ENCODE peak calls at places on chromosomes 4 and X, in seven cellular contexts. E is Right ventricle myocardium superior; J is stimulated activated CD8-positive, alpha-beta memory T cell treated with anti-CD3 and anti-CD28 coated beads, Interleukin-2, amount 100 ng/mL, for 1 hour; K is sigmoid colon; Z is activated T-cell treated with anti-CD3 and anti-CD28 coated beads, Interleukin-2, amount 50 U/mL, for 72 hours; P is COLO829; R is HT1080. B is an unnamed sample.

GRCh38 chrX:45807572-45808425 is 607.1 kb upstream of the DIPK2B start:
- DNase-seq in E (no peak), J (no peak), K (no peak), Z (no peak), P (peak), R (peak), B (no peak)

GRCh38 chr4:113825272-113825671 is 63.7 kb upstream of the CAMK2D start:
- DNase-seq in E (no peak), J (no peak), K (no peak), Z (no peak), P (no peak), R (no peak), B (no peak)

GRCh38 chrX:24902808-24903207 is 113.0 kb downstream of the ARX start:
- DNase-seq in E (no peak), J (no peak), K (no peak), Z (no peak), P (no peak), R (peak), B (no peak)

GRCh38 chr4:184369871-184370270 is 104.5 kb downstream of the IRF2 start:
- DNase-seq in E (no peak), J (no peak), K (no peak), Z (no peak), P (no peak), R (no peak), B (no peak)

GRCh38 chrX:295136-295535 is 14.0 kb downstream of the PLCXD1 start:
- DNase-seq in E (peak), J (no peak), K (peak), Z (no peak), P (no peak), R (no peak), B (no peak)

GRCh38 chrX:66988331-66988730 is 349.5 kb upstream of the EDA2R start:
- DNase-seq in E (no peak), J (no peak), K (no peak), Z (no peak), P (no peak), R (no peak), B (no peak)

GRCh38 chr4:151808120-151808529 is 47.3 kb upstream of the GATB start:
- DNase-seq in E (no peak), J (no peak), K (no peak), Z (no peak), P (no peak), R (peak), B (peak)

GRCh38 chr4:11367371-11367770 is 61.3 kb downstream of the HS3ST1 start:
- DNase-seq in E (peak), J (no peak), K (peak), Z (no peak), P (peak), R (peak), B (no peak)

GRCh38 chrX:110954428-110954827 is 141.6 kb upstream of the PAK3 start:
- DNase-seq in E (no peak), J (no peak), K (no peak), Z (no peak), P (no peak), R (no peak), B (no peak)

GRCh38 chr4:34200535-34200934 is 2043.8 kb downstream of the ARAP2 start:
- DNase-seq in E (no peak), J (no peak), K (no peak), Z (no peak), P (no peak), R (no peak), B (no peak)

GRCh38 chr4:150078041-150078995 is at the start of gene DCLK2:
- DNase-seq in E (peak), J (no peak), K (peak), Z (peak), P (peak), R (peak), B (peak)

GRCh38 chr4:37865450-37865849 is 25.4 kb upstream of the TBC1D1 start:
- DNase-seq in E (no peak), J (no peak), K (no peak), Z (no peak), P (no peak), R (no peak), B (no peak)

GRCh38 chrX:2610246-2611170 is 80.6 kb upstream of the CD99 start:
- DNase-seq in E (no peak), J (no peak), K (no peak), Z (no peak), P (no peak), R (no peak), B (no peak)

GRCh38 chrX:116031331-116031730 is 139.2 kb upstream of the AGTR2 start:
- DNase-seq in E (no peak), J (no peak), K (no peak), Z (no peak), P (no peak), R (no peak), B (no peak)

GRCh38 chr4:108762559-108763225 is at the start of gene ETNPPL:
- DNase-seq in E (peak), J (no peak), K (peak), Z (peak), P (no peak), R (no peak), B (no peak)

GRCh38 chrX:23803931-23804381 is 21.0 kb downstream of the SAT1 start:
- DNase-seq in E (peak), J (no peak), K (peak), Z (no peak), P (peak), R (peak), B (peak)

GRCh38 chr4:86960557-86960959 is 25.7 kb downstream of the AFF1 start:
- DNase-seq in E (no peak), J (no peak), K (no peak), Z (no peak), P (no peak), R (no peak), B (no peak)

GRCh38 chr4:106019771-106020170 is 124.5 kb downstream of the NPNT start:
- DNase-seq in E (no peak), J (no peak), K (no peak), Z (no peak), P (no peak), R (peak), B (no peak)

GRCh38 chr4:162274354-162274753 is 110.6 kb upstream of the FSTL5 start:
- DNase-seq in E (no peak), J (no peak), K (peak), Z (no peak), P (no peak), R (peak), B (no peak)

B was measured in RWPE1.